ENCODE peak calls at places on chromosomes 6 and 20, in five cellular contexts. U, D, V, P and H are unnamed samples.

GRCh38 chr6:163825033-163825432 is 410.5 kb downstream of the QKI start:
- DNase-seq in U (no peak), D (peak; percentile 72), V (no peak), P (peak; percentile 85), H (no peak)

GRCh38 chr20:19314619-19315018 is 102.2 kb downstream of the SLC24A3 start:
- DNase-seq in U (no peak), D (no peak), V (no peak), P (no peak), H (no peak)

GRCh38 chr6:169411296-169411695 is 157.7 kb upstream of the THBS2 start:
- DNase-seq in U (no peak), D (no peak), V (no peak), P (no peak), H (no peak)

GRCh38 chr6:124795879-124796838 is 166.1 kb upstream of the RNF217 start:
- DNase-seq in U (no peak), D (peak; percentile 50), V (peak; percentile 0), P (peak; percentile 79), H (peak; percentile 65)

GRCh38 chr6:161218222-161218621 is 55.6 kb downstream of the AGPAT4 start:
- DNase-seq in U (no peak), D (no peak), V (no peak), P (no peak), H (no peak)

GRCh38 chr6:47197672-47198640 is 111.7 kb downstream of the TNFRSF21 start:
- DNase-seq in U (no peak), D (no peak), V (no peak), P (no peak), H (no peak)

GRCh38 chr20:23161968-23162696 is 76.0 kb upstream of the CD93 start:
- DNase-seq in U (no peak), D (peak; percentile 98), V (peak; percentile 87), P (peak; percentile 46), H (no peak)

GRCh38 chr6:43739642-43740091 is 30.3 kb upstream of the VEGFA start:
- DNase-seq in U (no peak), D (no peak), V (no peak), P (no peak), H (no peak)

GRCh38 chr6:2038096-2038495 is 207.3 kb downstream of the GMDS start:
- DNase-seq in U (peak; percentile 33), D (peak; percentile 17), V (no peak), P (peak; percentile 61), H (no peak)

GRCh38 chr6:132020138-132020551 is 69.0 kb upstream of the CCN2 start:
- DNase-seq in U (no peak), D (peak; percentile 17), V (no peak), P (peak; percentile 38), H (no peak)

GRCh38 chr6:37985355-37985754 is 165.8 kb downstream of the ZFAND3 start:
- DNase-seq in U (peak; percentile 73), D (no peak), V (no peak), P (no peak), H (no peak)

GRCh38 chr6:69090132-69090531 is 455.1 kb downstream of the ADGRB3 start:
- DNase-seq in U (no peak), D (peak; percentile 97), V (no peak), P (peak; percentile 92), H (no peak)